ENCODE peak calls at places on chromosomes 3 and 15, in eight cellular contexts. L is progenitor cell of endocrine pancreas, B is sigmoid colon, C is Ammon's horn, A is NCI-H82, P is kidney epithelial cell, G is H9, T is mammary epithelial cell. E is an unnamed sample.
A peak's percentile ranks its signal among the peaks of the same experiment; 100 is the strongest.

GRCh38 chr15:68154923-68155559 is 50.1 kb downstream of the CALML4 start:
- DNase-seq in L (peak; percentile 15), B (no peak), C (peak; percentile 73), A (peak; percentile 74), P (peak; percentile 31), G (no peak), T (peak; percentile 42), E (peak; percentile 38)

GRCh38 chr15:80780416-80781221 is 1.4 kb downstream of the CEMIP start:
- DNase-seq in L (peak; percentile 83), B (no peak), C (no peak), A (no peak), P (no peak), G (peak; percentile 84), T (peak; percentile 48), E (no peak)

GRCh38 chr15:64205202-64205601 is 42.4 kb upstream of the PPIB start:
- DNase-seq in L (no peak), B (no peak), C (no peak), A (no peak), P (no peak), G (no peak), T (no peak), E (no peak)

GRCh38 chr15:69554321-69554961 is 101.8 kb downstream of the RPLP1 start:
- DNase-seq in L (no peak), B (no peak), C (no peak), A (no peak), P (no peak), G (no peak), T (no peak), E (no peak)

GRCh38 chr3:151918253-151919029 is 45.0 kb downstream of the SUCNR1 start:
- DNase-seq in L (no peak), B (no peak), C (peak; percentile 55), A (peak; percentile 68), P (peak; percentile 19), G (no peak), T (peak; percentile 26), E (no peak)

GRCh38 chr3:184164648-184165330 is 9.6 kb downstream of the DVL3 start:
- DNase-seq in L (no peak), B (no peak), C (no peak), A (no peak), P (no peak), G (no peak), T (no peak), E (no peak)

GRCh38 chr15:38283010-38283409 is 30.4 kb downstream of the SPRED1 start:
- DNase-seq in L (no peak), B (no peak), C (no peak), A (peak; percentile 5), P (no peak), G (no peak), T (no peak), E (no peak)

GRCh38 chr3:6204891-6205290 is 656.0 kb upstream of the GRM7 start:
- DNase-seq in L (no peak), B (no peak), C (no peak), A (peak; percentile 0), P (no peak), G (no peak), T (no peak), E (no peak)

GRCh38 chr15:37031198-37031597 is 69.2 kb downstream of the MEIS2 start:
- DNase-seq in L (no peak), B (no peak), C (no peak), A (no peak), P (no peak), G (no peak), T (peak; percentile 65), E (no peak)

GRCh38 chr15:70142322-70143191 is 44.8 kb upstream of the TLE3 start:
- DNase-seq in L (no peak), B (no peak), C (peak; percentile 29), A (no peak), P (no peak), G (no peak), T (no peak), E (no peak)

GRCh38 chr15:60237411-60237810 is 160.4 kb downstream of the ANXA2 start:
- DNase-seq in L (no peak), B (no peak), C (no peak), A (no peak), P (no peak), G (no peak), T (no peak), E (no peak)

GRCh38 chr15:77644543-77645247 is 12.0 kb upstream of the LINGO1 start:
- DNase-seq in L (no peak), B (no peak), C (no peak), A (no peak), P (no peak), G (no peak), T (no peak), E (no peak)

GRCh38 chr3:172709776-172710708 is 825 bp downstream of the NCEH1 start:
- DNase-seq in L (no peak), B (peak; percentile 83), C (peak; percentile 59), A (peak; percentile 48), P (no peak), G (peak; percentile 37), T (peak; percentile 30), E (peak; percentile 20)

GRCh38 chr15:68497206-68497910 is 65.4 kb upstream of the ITGA11 start:
- DNase-seq in L (no peak), B (no peak), C (no peak), A (no peak), P (no peak), G (no peak), T (no peak), E (no peak)

GRCh38 chr15:38878946-38879345 is 314.3 kb upstream of the RASGRP1 start:
- DNase-seq in L (no peak), B (no peak), C (no peak), A (no peak), P (no peak), G (no peak), T (no peak), E (no peak)

GRCh38 chr15:85582076-85582718 is 201.8 kb downstream of the AKAP13 start:
- DNase-seq in L (no peak), B (no peak), C (no peak), A (no peak), P (no peak), G (no peak), T (no peak), E (no peak)

GRCh38 chr15:76011611-76012010 is 613 bp downstream of the NRG4 start:
- DNase-seq in L (no peak), B (no peak), C (no peak), A (no peak), P (no peak), G (no peak), T (no peak), E (no peak)

GRCh38 chr3:63387568-63387967 is 109.5 kb downstream of the SYNPR start:
- DNase-seq in L (no peak), B (no peak), C (no peak), A (no peak), P (peak; percentile 10), G (no peak), T (peak; percentile 21), E (no peak)

GRCh38 chr15:61685971-61686370 is 374.3 kb downstream of the VPS13C start:
- DNase-seq in L (no peak), B (no peak), C (no peak), A (peak; percentile 85), P (no peak), G (no peak), T (no peak), E (no peak)

GRCh38 chr3:14827776-14828175 is 9.0 kb downstream of the FGD5 start:
- DNase-seq in L (no peak), B (no peak), C (no peak), A (no peak), P (no peak), G (no peak), T (no peak), E (no peak)

GRCh38 chr15:96049323-96049722 is 281.2 kb upstream of the NR2F2 start:
- DNase-seq in L (no peak), B (no peak), C (no peak), A (no peak), P (no peak), G (no peak), T (no peak), E (no peak)

GRCh38 chr3:45464336-45464809 is 76.0 kb downstream of the LARS2 start:
- DNase-seq in L (no peak), B (no peak), C (peak; percentile 29), A (no peak), P (no peak), G (peak; percentile 64), T (no peak), E (no peak)

GRCh38 chr3:10303785-10304184 is 11.0 kb upstream of the GHRL start:
- DNase-seq in L (no peak), B (no peak), C (no peak), A (no peak), P (no peak), G (no peak), T (no peak), E (no peak)

GRCh38 chr3:14561051-14561634 is 21.0 kb upstream of the GRIP2 start:
- DNase-seq in L (no peak), B (no peak), C (no peak), A (no peak), P (no peak), G (no peak), T (peak; percentile 25), E (no peak)

GRCh38 chr15:64019764-64020163 is 26.5 kb downstream of the DAPK2 start:
- DNase-seq in L (no peak), B (no peak), C (no peak), A (no peak), P (no peak), G (no peak), T (no peak), E (peak; percentile 39)

GRCh38 chr15:90598053-90598577 is 68.4 kb downstream of the CRTC3 start:
- DNase-seq in L (no peak), B (peak; percentile 74), C (peak; percentile 61), A (peak; percentile 27), P (no peak), G (peak; percentile 72), T (no peak), E (peak; percentile 51)

GRCh38 chr15:63435416-63435815 is 53.8 kb upstream of the CA12 start:
- DNase-seq in L (no peak), B (no peak), C (no peak), A (no peak), P (no peak), G (no peak), T (no peak), E (no peak)

GRCh38 chr3:122636697-122637096 is 43.9 kb upstream of the PARP14 start:
- DNase-seq in L (no peak), B (no peak), C (no peak), A (no peak), P (no peak), G (no peak), T (peak; percentile 56), E (no peak)

GRCh38 chr3:184546252-184546651 is 15.3 kb upstream of the EPHB3 start:
- DNase-seq in L (no peak), B (peak; percentile 67), C (peak; percentile 76), A (no peak), P (no peak), G (peak; percentile 16), T (no peak), E (no peak)

GRCh38 chr3:190514163-190515153 is 573 bp downstream of the IL1RAP start:
- DNase-seq in L (no peak), B (peak; percentile 71), C (peak; percentile 74), A (peak; percentile 61), P (no peak), G (peak; percentile 38), T (peak; percentile 48), E (peak; percentile 8)

GRCh38 chr15:89999676-90000174 is 1.4 kb upstream of the ZNF710 start:
- DNase-seq in L (no peak), B (peak; percentile 67), C (peak; percentile 31), A (peak; percentile 75), P (no peak), G (peak; percentile 75), T (no peak), E (peak; percentile 52)

GRCh38 chr3:138078901-138079344 is 36.5 kb downstream of the DZIP1L start:
- DNase-seq in L (no peak), B (no peak), C (no peak), A (no peak), P (peak; percentile 82), G (no peak), T (peak; percentile 99), E (no peak)